ENCODE peak calls at places on chromosomes 12 and 14, in seven cellular contexts. W is suprapubic skin, P is fibroblast of the aortic adventitia, K is coronary artery, U is omental fat pad, I is foreskin fibroblast, T is A549. R is an unnamed sample.

GRCh38 chr12:20716985-20717384 is 21.9 kb downstream of the SLCO1C1 start:
- DNase-seq in I (no peak), W (no peak), K (no peak), P (no peak), T (no peak), U (no peak), R (no peak)

GRCh38 chr14:31787377-31787776 is 226.2 kb downstream of the NUBPL start:
- DNase-seq in P (no peak), W (no peak), T (peak), U (no peak), I (no peak), K (no peak), R (no peak)

GRCh38 chr12:74490390-74491064 is 47.1 kb upstream of the ATXN7L3B start:
- DNase-seq in P (no peak), K (no peak), I (no peak), U (no peak), W (no peak), T (no peak), R (no peak)

GRCh38 chr14:24241829-24242443 is 487 bp downstream of the TINF2 start:
- DNase-seq in U (peak), P (peak), T (peak), K (peak), W (peak), I (peak), R (peak)

GRCh38 chr12:7758346-7758745 is 6.7 kb upstream of the NANOGNB start:
- DNase-seq in P (no peak), I (no peak), K (no peak), U (no peak), W (no peak), T (no peak), R (no peak)

GRCh38 chr12:2876431-2877046 is 435 bp downstream of the FOXM1 start:
- DNase-seq in K (no peak), P (peak), W (no peak), T (peak), U (no peak), I (peak), R (no peak)

GRCh38 chr14:58198086-58198485 is 1.9 kb upstream of the ACTR10 start:
- DNase-seq in I (no peak), P (no peak), T (no peak), K (no peak), W (no peak), U (no peak), R (no peak)

GRCh38 chr14:55645845-55646832 is 66.1 kb downstream of the KTN1 start:
- DNase-seq in K (no peak), U (no peak), W (no peak), I (no peak), P (no peak), T (no peak), R (no peak)

GRCh38 chr14:72699852-72700257 is 194.0 kb downstream of the DPF3 start:
- DNase-seq in U (no peak), P (peak), T (no peak), I (peak), W (no peak), K (no peak), R (no peak)

GRCh38 chr14:103091041-103091882 is 3.3 kb upstream of the EXOC3L4 start:
- DNase-seq in W (no peak), P (peak), K (no peak), I (peak), U (no peak), T (peak), R (no peak)

GRCh38 chr12:132161046-132161781 is 17.0 kb downstream of the NOC4L start:
- DNase-seq in W (no peak), U (no peak), T (no peak), P (peak), K (no peak), I (no peak), R (no peak)

GRCh38 chr12:105982022-105982421 is 156.7 kb downstream of the NUAK1 start:
- DNase-seq in U (no peak), T (no peak), P (no peak), I (no peak), K (no peak), W (no peak), R (no peak)

GRCh38 chr12:49364989-49365388 is 2.3 kb upstream of the SPATS2 start:
- DNase-seq in U (no peak), P (peak), W (no peak), I (peak), T (no peak), K (no peak), R (no peak)

GRCh38 chr12:65666876-65667275 is 157.4 kb upstream of the HMGA2 start:
- DNase-seq in T (no peak), K (no peak), U (no peak), I (no peak), P (peak), W (no peak), R (no peak)

GRCh38 chr14:63853831-63854293 is 1.1 kb downstream of the SYNE2 start:
- DNase-seq in T (peak), W (no peak), I (peak), P (peak), U (no peak), K (peak), R (peak)

GRCh38 chr14:69636051-69636639 is 24.7 kb downstream of the SUSD6 start:
- DNase-seq in I (no peak), K (no peak), P (no peak), W (no peak), T (no peak), U (no peak), R (no peak)

GRCh38 chr12:42156232-42156631 is 11.6 kb upstream of the GXYLT1 start:
- DNase-seq in P (no peak), W (no peak), K (no peak), T (peak), U (no peak), I (no peak), R (no peak)

GRCh38 chr12:79597910-79598309 is 92.9 kb downstream of the PAWR start:
- DNase-seq in I (peak), W (no peak), T (no peak), K (no peak), U (no peak), P (no peak), R (no peak)

GRCh38 chr12:49287876-49288275 is 7.1 kb upstream of the PRPH start:
- DNase-seq in W (no peak), I (no peak), T (no peak), P (no peak), K (no peak), U (no peak), R (no peak)

GRCh38 chr12:52300796-52301691 is 9.7 kb upstream of the KRT81 start:
- DNase-seq in U (no peak), I (peak), W (no peak), T (no peak), K (no peak), P (no peak), R (no peak)

GRCh38 chr12:24534632-24535031 is 414.3 kb downstream of the BCAT1 start:
- DNase-seq in K (no peak), I (no peak), U (no peak), W (no peak), P (no peak), T (no peak), R (no peak)

GRCh38 chr12:6533653-6534157 is 612 bp upstream of the GAPDH start:
- DNase-seq in I (peak), K (peak), W (no peak), T (peak), P (peak), U (no peak), R (peak)

GRCh38 chr12:50986961-50987737 is 34.8 kb downstream of the HIGD1C start:
- DNase-seq in P (peak), I (peak), U (no peak), K (no peak), W (no peak), T (no peak), R (no peak)

GRCh38 chr14:35343709-35344474 is 51.7 kb downstream of the PSMA6 start:
- DNase-seq in W (no peak), P (no peak), I (no peak), K (no peak), T (no peak), U (no peak), R (no peak)

GRCh38 chr12:104909761-104910160 is 48.3 kb downstream of the SLC41A2 start:
- DNase-seq in W (no peak), T (no peak), I (peak), K (no peak), P (peak), U (no peak), R (no peak)

GRCh38 chr12:127144770-127145169 is 1122.2 kb upstream of the TMEM132C start:
- DNase-seq in K (no peak), T (no peak), W (no peak), I (no peak), P (no peak), U (no peak), R (no peak)

GRCh38 chr14:58947816-58948440 is 240.5 kb upstream of the DAAM1 start:
- DNase-seq in W (no peak), K (no peak), I (no peak), T (no peak), U (no peak), P (peak), R (no peak)

GRCh38 chr12:104478396-104479140 is 21.8 kb downstream of the CHST11 start:
- DNase-seq in W (no peak), U (no peak), I (no peak), P (no peak), K (no peak), T (no peak), R (no peak)

GRCh38 chr12:128918481-128918880 is 65.2 kb downstream of the GLT1D1 start:
- DNase-seq in W (no peak), K (no peak), I (no peak), T (no peak), P (no peak), U (no peak), R (no peak)

GRCh38 chr12:4418913-4419312 is 26.7 kb downstream of the FGF6 start:
- DNase-seq in P (no peak), T (no peak), I (no peak), K (no peak), U (no peak), W (peak), R (no peak)

GRCh38 chr14:83120187-83120586 is 1586.5 kb upstream of the SEL1L start:
- DNase-seq in I (no peak), P (no peak), T (no peak), W (no peak), U (no peak), K (no peak), R (no peak)

GRCh38 chr12:109469516-109469915 is 7.6 kb downstream of the KCTD10 start:
- DNase-seq in K (no peak), I (peak), U (no peak), W (no peak), T (no peak), P (no peak), R (no peak)

GRCh38 chr12:5451251-5451650 is 19.3 kb downstream of the NTF3 start:
- DNase-seq in K (no peak), U (no peak), P (peak), W (no peak), I (no peak), T (no peak), R (no peak)

GRCh38 chr14:102317564-102318248 is 1.8 kb upstream of the ZNF839 start:
- DNase-seq in U (no peak), I (peak), K (no peak), W (no peak), P (no peak), T (no peak), R (no peak)

GRCh38 chr12:116166306-116166705 is 111.2 kb downstream of the MED13L start:
- DNase-seq in I (no peak), P (peak), W (no peak), K (no peak), T (no peak), U (no peak), R (no peak)

GRCh38 chr14:67551940-67552339 is 18.9 kb downstream of the PLEKHH1 start:
- DNase-seq in K (no peak), P (no peak), W (no peak), U (no peak), I (no peak), T (no peak), R (no peak)

GRCh38 chr14:91255026-91255695 is 10.7 kb upstream of the GPR68 start:
- DNase-seq in I (peak), U (no peak), W (no peak), T (no peak), K (no peak), P (peak), R (no peak)
- TF ChIP-seq CTCF in I (no peak), U (no peak), W (no peak), T (no peak), K (no peak), P (no peak), R (no peak)

GRCh38 chr12:62802981-62803380 is 132.0 kb downstream of the PPM1H start:
- DNase-seq in U (no peak), K (no peak), P (peak), W (no peak), I (peak), T (no peak), R (no peak)
- TF ChIP-seq CTCF in U (no peak), K (no peak), P (peak), W (no peak), I (no peak), T (peak), R (no peak)

DNA sequence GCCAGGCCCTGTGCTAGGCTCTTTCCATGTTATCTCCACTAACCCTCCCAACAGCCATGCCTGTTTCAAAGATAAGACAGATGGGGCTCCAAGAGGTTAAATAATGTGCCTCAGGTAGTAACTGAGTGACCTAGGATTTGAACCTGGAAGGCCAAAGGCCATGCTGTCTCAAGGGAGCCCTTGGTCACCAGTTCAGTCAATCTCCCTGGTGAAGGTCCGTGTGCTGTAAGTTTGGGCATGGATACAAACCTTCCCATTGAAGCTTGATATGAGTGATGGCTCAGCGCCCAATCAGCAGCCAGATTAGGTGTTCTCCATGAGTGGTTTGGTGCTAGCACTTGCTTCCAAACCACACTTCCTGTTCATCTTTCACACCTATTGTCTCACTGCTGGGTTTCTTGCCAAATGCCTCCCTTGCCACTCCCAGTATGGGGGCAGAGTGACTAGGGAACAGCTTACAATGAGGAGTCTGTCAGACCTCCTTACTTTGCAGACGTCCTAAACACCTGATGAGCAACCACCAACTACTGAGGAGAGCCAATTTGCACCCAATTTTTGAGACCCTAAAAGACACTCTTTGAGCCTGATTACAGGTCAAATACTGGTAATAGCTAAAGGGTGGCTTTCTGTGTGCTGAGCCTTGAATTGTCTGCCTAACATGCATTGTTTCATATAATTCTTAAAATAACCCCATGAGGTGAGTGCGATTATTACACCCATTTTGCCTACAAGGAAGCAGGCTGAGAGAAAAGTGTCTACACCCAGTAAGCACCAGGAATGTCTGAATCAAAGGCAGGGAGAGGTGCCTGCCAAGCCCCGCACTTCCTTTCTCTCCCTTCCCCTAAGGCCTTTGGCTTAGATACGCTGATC is 48.5 kb upstream of the FOS start:
- DNase-seq in T (peak), P (peak), U (no peak), W (no peak), I (peak), K (no peak), R (no peak)
- TF ChIP-seq CTCF in T (no peak), P (peak), U (no peak), W (peak), I (no peak), K (no peak), R (peak)

DNA sequence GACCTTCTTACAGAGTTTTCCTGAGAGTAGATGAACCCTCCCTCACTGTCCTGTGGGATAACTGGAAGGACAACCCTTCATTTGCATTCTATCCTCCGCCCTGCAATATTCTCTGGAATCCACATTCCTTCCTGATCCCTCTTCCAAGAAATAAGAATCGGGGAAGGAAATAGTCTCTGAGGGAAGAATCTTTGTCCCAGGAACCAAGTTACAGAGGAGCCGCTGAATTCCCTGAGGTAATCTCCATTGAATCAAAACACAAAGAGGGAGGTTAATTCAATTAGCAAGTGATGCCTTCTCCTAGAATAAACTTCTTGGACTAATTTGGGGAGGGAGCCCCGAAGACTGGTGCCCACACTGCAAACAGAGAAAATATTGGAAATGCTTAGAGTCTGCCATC is 99.7 kb downstream of the NKX2-1 start:
- DNase-seq in P (no peak), I (no peak), U (no peak), K (no peak), T (no peak), W (no peak), R (no peak)
- TF ChIP-seq CTCF in P (no peak), I (no peak), U (no peak), K (no peak), T (no peak), W (no peak), R (no peak)

DNA sequence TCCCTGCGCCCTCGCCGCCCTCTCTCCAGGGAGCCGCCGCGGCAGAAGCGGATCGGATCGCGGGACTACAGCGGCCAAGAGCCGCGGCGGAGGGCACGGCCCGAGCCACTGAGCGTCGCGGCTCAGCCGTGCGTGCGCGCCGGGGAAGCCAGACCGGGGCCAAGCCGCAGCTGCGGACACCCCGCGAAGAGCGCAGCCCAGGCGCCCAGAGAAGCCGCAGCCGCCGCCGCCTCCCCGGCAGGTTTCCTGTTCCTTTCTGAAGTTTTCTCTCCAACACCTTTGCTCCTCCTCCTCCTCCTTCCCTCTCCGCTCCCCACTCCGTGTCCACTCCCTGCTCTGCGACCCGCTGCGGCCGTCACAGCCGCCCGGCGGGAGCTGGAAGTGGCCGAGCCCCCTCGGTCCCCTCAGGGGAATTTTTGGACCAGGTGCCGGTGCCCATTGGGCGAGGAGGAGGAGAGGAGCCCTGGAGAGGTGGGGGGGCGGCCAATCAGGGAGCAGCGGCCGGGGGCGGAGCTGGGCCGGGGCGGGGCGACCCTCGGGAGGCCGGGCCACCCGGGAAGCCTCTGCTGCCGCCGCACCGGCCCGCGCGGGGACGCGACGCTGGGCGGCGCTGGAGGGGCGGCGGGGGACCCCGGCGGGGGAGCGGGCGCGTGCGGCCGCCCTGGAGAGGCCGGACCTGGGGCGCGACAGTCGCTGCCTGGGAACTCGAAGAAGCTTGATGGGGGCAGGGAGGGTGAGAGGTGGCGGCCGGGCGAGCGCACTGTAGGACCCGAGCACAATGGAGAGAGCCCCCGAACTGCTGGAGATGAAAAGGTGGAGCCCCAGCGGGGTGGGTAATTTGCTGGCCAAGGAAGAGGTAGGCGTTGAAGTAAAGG is at the start of gene ITPR2:
- DNase-seq in I (peak), U (peak), T (peak), P (peak), W (peak), K (peak), R (peak)
- TF ChIP-seq CTCF in I (no peak), U (no peak), T (peak), P (peak), W (peak), K (no peak), R (no peak)

DNA sequence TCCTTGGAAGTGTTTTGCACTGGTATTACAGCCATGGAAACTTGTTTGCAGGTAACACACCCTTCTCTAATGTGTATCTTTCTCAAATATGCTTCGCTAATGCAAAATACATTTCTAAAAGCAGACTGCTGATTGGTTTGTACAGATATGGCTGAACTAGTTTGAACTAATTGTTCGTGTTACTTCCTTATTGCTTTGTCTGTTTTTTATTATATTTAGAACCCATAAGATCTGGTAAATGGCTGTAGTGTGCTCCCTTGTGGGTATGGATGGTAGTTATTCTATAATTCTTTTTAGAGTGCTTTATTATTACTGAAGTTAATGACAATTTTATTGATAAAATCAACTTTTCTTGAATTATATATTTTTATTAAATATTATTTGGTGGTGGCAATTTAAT is 53.0 kb downstream of the ATF7IP start:
- DNase-seq in T (no peak), U (no peak), W (no peak), K (no peak), I (peak), P (peak), R (no peak)
- TF ChIP-seq CTCF in T (no peak), U (no peak), W (no peak), K (no peak), I (no peak), P (peak), R (peak)

DNA sequence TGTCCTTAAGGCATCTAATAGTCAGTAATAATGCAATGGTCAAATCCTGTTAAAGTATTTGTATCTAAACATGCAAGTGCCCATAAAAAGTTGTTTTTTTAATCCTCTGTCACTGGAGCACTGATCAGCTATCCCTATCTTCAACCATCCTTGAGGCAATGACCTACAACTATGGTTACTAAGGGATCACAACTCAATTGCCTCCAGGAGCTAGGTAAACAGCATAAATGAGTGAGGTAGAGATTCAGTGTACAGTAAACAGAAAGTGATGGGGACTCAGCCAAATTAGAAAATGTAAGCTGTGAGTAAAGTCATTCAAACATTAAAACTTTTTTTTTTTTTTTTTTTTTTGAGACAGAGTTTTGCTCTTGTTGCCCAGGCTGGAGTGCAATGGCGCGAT is 18.6 kb downstream of the SPPL3 start:
- DNase-seq in W (no peak), U (no peak), K (no peak), I (no peak), T (no peak), P (no peak), R (no peak)
- TF ChIP-seq CTCF in W (no peak), U (no peak), K (no peak), I (no peak), T (no peak), P (no peak), R (no peak)

GRCh38 chr12:93380480-93381121 is 2.9 kb downstream of the NUDT4 start:
- DNase-seq in W (no peak), U (no peak), T (no peak), P (peak), K (no peak), I (peak), R (no peak)
- TF ChIP-seq CTCF in W (no peak), U (no peak), T (peak), P (peak), K (no peak), I (no peak), R (peak)

GRCh38 chr12:55822228-55822627 is 4.4 kb downstream of the ORMDL2 start:
- DNase-seq in W (no peak), U (no peak), I (peak), P (no peak), T (peak), K (no peak), R (no peak)
- TF ChIP-seq CTCF in W (no peak), U (no peak), I (peak), P (no peak), T (peak), K (no peak), R (no peak)